ENCODE peak calls at places on chromosome 2, in five cellular contexts. C, I, P, U and W are unnamed samples.
A peak's percentile ranks its signal among the peaks of the same experiment; 100 is the strongest.

GRCh38 chr2:149731112-149731511 is 143.5 kb upstream of the MMADHC start:
- DNase-seq in I (no peak), P (no peak), C (no peak), U (no peak), W (no peak)

GRCh38 chr2:191115801-191116200 is 35.0 kb downstream of the STAT4 start:
- DNase-seq in I (no peak), U (no peak), C (no peak), P (no peak), W (peak; percentile 7)

GRCh38 chr2:174681983-174682577 is 82.2 kb downstream of the CHRNA1 start:
- DNase-seq in U (no peak), P (peak; percentile 41), I (peak; percentile 92), C (peak; percentile 30), W (no peak)

GRCh38 chr2:119011162-119011909 is 69.3 kb downstream of the MARCO start:
- DNase-seq in U (no peak), P (peak; percentile 21), C (peak; percentile 62), I (no peak), W (peak; percentile 21)

GRCh38 chr2:51657849-51658248 is 625.9 kb upstream of the NRXN1 start:
- DNase-seq in I (no peak), C (no peak), P (no peak), U (no peak), W (no peak)

GRCh38 chr2:203122317-203122998 is 107.8 kb downstream of the NBEAL1 start:
- DNase-seq in I (no peak), C (no peak), P (no peak), U (no peak), W (no peak)

GRCh38 chr2:230326453-230327417 is at the start of gene SP140L:
- DNase-seq in C (peak; percentile 54), I (peak; percentile 96), P (peak; percentile 77), U (peak; percentile 35), W (peak; percentile 75)

GRCh38 chr2:104849618-104850097 is 4.3 kb upstream of the POU3F3 start:
- DNase-seq in I (peak; percentile 80), C (peak; percentile 67), P (no peak), U (peak; percentile 12), W (peak; percentile 75)

GRCh38 chr2:238294393-238295143 is 6.2 kb upstream of the PER2 start:
- DNase-seq in I (peak; percentile 41), P (no peak), U (no peak), C (no peak), W (no peak)

GRCh38 chr2:176501652-176502051 is 232.4 kb downstream of the MTX2 start:
- DNase-seq in I (no peak), P (no peak), C (no peak), U (no peak), W (no peak)

GRCh38 chr2:121570036-121570664 is 39.5 kb downstream of the RNU4ATAC start:
- DNase-seq in P (no peak), C (no peak), I (no peak), U (no peak), W (no peak)

GRCh38 chr2:240353086-240353798 is 82.2 kb upstream of the GPC1 start:
- DNase-seq in C (no peak), U (no peak), P (no peak), I (peak; percentile 60), W (no peak)

GRCh38 chr2:7427293-7428060 is 510.3 kb downstream of the RNF144A start:
- DNase-seq in P (peak; percentile 32), C (no peak), I (no peak), U (no peak), W (peak; percentile 76)

GRCh38 chr2:71995067-71995665 is 152.5 kb downstream of the CYP26B1 start:
- DNase-seq in I (no peak), C (no peak), U (peak; percentile 38), P (no peak), W (peak; percentile 39)

GRCh38 chr2:171411791-171412483 is 21.9 kb downstream of the METTL8 start:
- DNase-seq in C (no peak), U (no peak), P (no peak), I (no peak), W (peak; percentile 62)

DNA sequence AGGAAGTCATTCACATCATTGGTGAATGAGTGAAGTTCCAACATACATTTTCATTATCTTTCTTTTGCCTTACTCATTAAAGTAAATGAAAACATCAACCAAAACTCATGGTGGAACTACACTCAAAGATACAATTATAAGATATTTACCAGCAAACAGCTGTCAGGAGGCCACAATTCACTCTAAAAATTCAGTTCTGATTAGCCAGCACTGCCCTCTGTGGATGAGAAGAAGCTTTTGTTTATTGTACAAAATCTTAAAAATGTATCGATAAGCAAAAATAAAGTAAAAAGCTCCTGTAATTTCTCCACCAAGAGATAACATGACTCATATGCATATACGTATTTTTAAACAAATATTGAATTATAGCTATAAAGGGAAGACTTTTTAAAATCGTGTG is 73.5 kb upstream of the RAPGEF4 start:
- DNase-seq in U (no peak), C (no peak), P (no peak), I (no peak), W (no peak)
- TF ChIP-seq CTCF in U (no peak), C (no peak), P (no peak), I (no peak), W (no peak)

GRCh38 chr2:160200921-160201320 is 849 bp upstream of the ITGB6 start:
- DNase-seq in C (no peak), U (no peak), P (no peak), I (no peak), W (no peak)

GRCh38 chr2:160201849-160202539 is 1.9 kb upstream of the ITGB6 start:
- DNase-seq in C (no peak), P (no peak), I (no peak), U (no peak), W (no peak)

GRCh38 chr2:160199683-160200389 is at the start of gene ITGB6:
- DNase-seq in U (no peak), C (no peak), P (no peak), I (no peak), W (no peak)

GRCh38 chr2:160197587-160197986 is 2.5 kb downstream of the ITGB6 start:
- DNase-seq in I (no peak), U (no peak), C (no peak), P (no peak), W (no peak)

GRCh38 chr2:160199053-160199452 is 1.0 kb downstream of the ITGB6 start:
- DNase-seq in I (no peak), C (no peak), P (no peak), U (no peak), W (no peak)
- H3K4me3 ChIP-seq in I (no peak overlapping the region), C (no peak overlapping the region), P (no peak overlapping the region), U (no peak overlapping the region), W (no peak overlapping the region)

GRCh38 chr2:220628252-220628651 is 943.9 kb downstream of the EPHA4 start:
- DNase-seq in I (no peak), P (no peak), C (no peak), U (no peak), W (no peak)
- TF ChIP-seq CTCF in I (no peak), P (no peak), C (no peak), U (no peak), W (no peak)

DNA sequence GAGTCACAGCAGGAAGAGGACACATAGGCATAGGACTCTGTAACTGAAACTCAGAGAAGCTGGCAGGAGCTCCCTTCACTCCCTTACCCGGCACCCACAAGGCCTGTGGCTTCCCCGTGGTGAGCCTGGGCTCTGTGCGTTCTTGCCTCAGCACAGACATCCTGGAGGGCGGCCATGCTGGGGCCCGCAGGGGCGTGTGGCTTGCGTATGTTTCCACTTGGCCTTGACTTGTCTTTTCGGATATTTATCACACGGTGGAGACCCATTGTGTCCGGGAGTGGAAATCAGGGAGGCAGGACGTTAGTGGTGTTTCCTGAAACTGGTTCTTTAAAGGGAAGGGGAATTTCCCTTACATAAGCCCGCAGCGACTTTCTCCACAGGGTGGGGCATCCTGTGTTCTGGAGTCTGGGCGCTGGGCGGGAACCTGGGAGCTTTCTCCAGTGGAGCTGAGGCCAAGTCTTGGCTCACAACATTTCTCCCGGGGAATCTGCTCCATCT is 49.9 kb upstream of the EML6 start:
- DNase-seq in I (peak; percentile 90), U (no peak), C (peak; percentile 65), P (peak; percentile 38), W (no peak)
- H3K4me3 ChIP-seq in I (no peak overlapping the region), U (no peak overlapping the region), C (no peak overlapping the region), P (no peak overlapping the region), W (no peak overlapping the region)

GRCh38 chr2:195451160-195451559 is 205.9 kb upstream of the SLC39A10 start:
- DNase-seq in U (no peak), I (no peak), P (no peak), C (no peak), W (no peak)
- TF ChIP-seq CTCF in U (no peak), I (no peak), P (no peak), C (no peak), W (no peak)

DNA sequence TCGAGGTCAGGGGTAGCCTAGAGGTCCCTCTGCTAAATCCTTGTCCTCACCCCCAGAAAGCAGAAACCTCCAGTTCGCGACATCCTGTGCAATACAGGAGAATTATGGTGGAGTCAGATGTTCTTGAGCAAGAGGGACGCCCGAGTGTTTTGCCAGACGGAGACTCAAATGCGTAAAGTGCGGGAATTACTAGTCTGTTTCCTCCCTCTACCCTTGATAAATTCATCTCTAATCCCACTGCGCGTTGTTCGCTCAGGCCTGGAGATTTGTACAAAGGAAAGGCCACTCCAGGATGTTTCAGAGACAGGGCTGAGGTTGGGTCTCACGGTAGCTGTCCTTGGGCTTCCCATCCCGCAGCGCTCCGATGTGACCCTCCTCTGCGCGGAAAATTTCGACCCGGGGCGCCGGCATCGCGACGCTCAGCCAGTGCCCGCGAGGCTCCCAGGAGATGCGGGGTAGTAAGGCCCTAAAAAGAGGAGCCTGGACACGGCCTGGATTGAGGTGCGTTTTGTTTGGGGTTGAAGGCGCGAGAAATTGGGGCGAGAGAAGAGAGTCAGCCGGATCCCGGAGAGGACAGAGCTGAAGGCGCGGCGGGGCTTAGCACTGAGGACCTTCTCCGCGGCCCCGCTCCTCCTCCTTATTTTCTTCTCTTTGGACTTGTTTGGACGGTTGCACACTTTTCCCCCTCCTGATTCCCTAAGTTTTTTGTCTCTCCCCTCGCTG is 2.6 kb upstream of the NEUROD1 start:
- DNase-seq in C (no peak), P (no peak), U (no peak), I (no peak), W (no peak)
- H3K4me3 ChIP-seq in C (no peak overlapping the region), P (no peak overlapping the region), U (peak overlapping the region; percentile 13), I (no peak overlapping the region), W (no peak overlapping the region)

GRCh38 chr2:108382196-108382595 is 4.4 kb downstream of the SULT1C4 start:
- DNase-seq in I (no peak), C (no peak), U (no peak), P (no peak), W (no peak)

GRCh38 chr2:108388045-108388444 is 10.3 kb downstream of the SULT1C4 start:
- DNase-seq in P (no peak), U (no peak), I (no peak), C (no peak), W (no peak)

GRCh38 chr2:108385411-108386071 is 7.8 kb downstream of the SULT1C4 start:
- DNase-seq in P (no peak), U (no peak), C (no peak), I (no peak), W (no peak)

GRCh38 chr2:108384662-108385393 is 7.1 kb downstream of the SULT1C4 start:
- DNase-seq in U (no peak), C (no peak), I (no peak), P (no peak), W (no peak)

GRCh38 chr2:108383146-108383830 is 5.5 kb downstream of the SULT1C4 start:
- DNase-seq in I (no peak), U (no peak), P (no peak), C (no peak), W (no peak)
- TF ChIP-seq CTCF in I (no peak), U (no peak), P (no peak), C (no peak), W (no peak)

GRCh38 chr2:27174638-27175037 is 25.8 kb downstream of the TCF23 start:
- DNase-seq in U (no peak), I (no peak), C (no peak), P (no peak), W (no peak)
- H3K4me3 ChIP-seq in U (no peak overlapping the region), I (no peak overlapping the region), C (no peak overlapping the region), P (no peak overlapping the region), W (no peak overlapping the region)

GRCh38 chr2:33670392-33670937 is 71.4 kb upstream of the FAM98A start:
- DNase-seq in P (no peak), I (no peak), U (no peak), C (no peak), W (no peak)
- TF ChIP-seq CTCF in P (peak; percentile 31), I (no peak), U (peak; percentile 14), C (no peak), W (no peak)